ENCODE peak calls at places on chromosome 22, in eight cellular contexts. One of them, this sample, is unnamed.

GRCh38 chr22:21752276-21752675 is 16.7 kb upstream of the YPEL1 start:
- ATAC-seq in stimulated activated effector memory CD8-positive, alpha-beta T cell treated with anti-CD3 and anti-CD28 coated beads, Interleukin-12 subunit alpha, Interleukin-12 subunit beta, amount 100 ng/mL, for 72 hours: no peak
- ATAC-seq in activated CD8-positive, alpha-beta memory T cell treated with anti-CD3 and anti-CD28 coated beads, Interleukin-2, amount 10 ng/mL, durations not matched to agents 7 days and 5 days: no peak
- ATAC-seq in naive B cell: no peak
- ATAC-seq in Right ventricle myocardium inferior: no peak
- ATAC-seq in natural killer cell treated with Interleukin-12 subunit alpha and Interleukin-12 subunit beta and Interleukin-15 and Interleukin-18, amount 100 ng/mL, for 72 hours: no peak
- ATAC-seq in stimulated activated naive CD8-positive, alpha-beta T cell treated with anti-CD3 and anti-CD28 coated beads, Interleukin-15, amount 100 ng/mL, for 72 hours: no peak
- ATAC-seq in right cardiac atrium: no peak
- ATAC-seq in this sample: no peak

GRCh38 chr22:31973739-31974138 is 29.4 kb downstream of the YWHAH start:
- ATAC-seq in stimulated activated effector memory CD8-positive, alpha-beta T cell treated with anti-CD3 and anti-CD28 coated beads, Interleukin-12 subunit alpha, Interleukin-12 subunit beta, amount 100 ng/mL, for 72 hours: no peak
- ATAC-seq in activated CD8-positive, alpha-beta memory T cell treated with anti-CD3 and anti-CD28 coated beads, Interleukin-2, amount 10 ng/mL, durations not matched to agents 7 days and 5 days: no peak
- ATAC-seq in naive B cell: no peak
- ATAC-seq in Right ventricle myocardium inferior: peak
- ATAC-seq in natural killer cell treated with Interleukin-12 subunit alpha and Interleukin-12 subunit beta and Interleukin-15 and Interleukin-18, amount 100 ng/mL, for 72 hours: no peak
- ATAC-seq in stimulated activated naive CD8-positive, alpha-beta T cell treated with anti-CD3 and anti-CD28 coated beads, Interleukin-15, amount 100 ng/mL, for 72 hours: no peak
- ATAC-seq in right cardiac atrium: no peak
- ATAC-seq in this sample: no peak

GRCh38 chr22:28989912-28990311 is 71.7 kb downstream of the C22orf31 start:
- ATAC-seq in stimulated activated effector memory CD8-positive, alpha-beta T cell treated with anti-CD3 and anti-CD28 coated beads, Interleukin-12 subunit alpha, Interleukin-12 subunit beta, amount 100 ng/mL, for 72 hours: no peak
- ATAC-seq in activated CD8-positive, alpha-beta memory T cell treated with anti-CD3 and anti-CD28 coated beads, Interleukin-2, amount 10 ng/mL, durations not matched to agents 7 days and 5 days: no peak
- ATAC-seq in naive B cell: no peak
- ATAC-seq in Right ventricle myocardium inferior: no peak
- ATAC-seq in natural killer cell treated with Interleukin-12 subunit alpha and Interleukin-12 subunit beta and Interleukin-15 and Interleukin-18, amount 100 ng/mL, for 72 hours: no peak
- ATAC-seq in stimulated activated naive CD8-positive, alpha-beta T cell treated with anti-CD3 and anti-CD28 coated beads, Interleukin-15, amount 100 ng/mL, for 72 hours: no peak
- ATAC-seq in right cardiac atrium: no peak
- ATAC-seq in this sample: no peak

GRCh38 chr22:37953062-37953436 is 352 bp downstream of the C22orf23 start:
- ATAC-seq in stimulated activated effector memory CD8-positive, alpha-beta T cell treated with anti-CD3 and anti-CD28 coated beads, Interleukin-12 subunit alpha, Interleukin-12 subunit beta, amount 100 ng/mL, for 72 hours: peak
- ATAC-seq in activated CD8-positive, alpha-beta memory T cell treated with anti-CD3 and anti-CD28 coated beads, Interleukin-2, amount 10 ng/mL, durations not matched to agents 7 days and 5 days: peak
- ATAC-seq in naive B cell: peak
- ATAC-seq in Right ventricle myocardium inferior: peak
- ATAC-seq in natural killer cell treated with Interleukin-12 subunit alpha and Interleukin-12 subunit beta and Interleukin-15 and Interleukin-18, amount 100 ng/mL, for 72 hours: peak
- ATAC-seq in stimulated activated naive CD8-positive, alpha-beta T cell treated with anti-CD3 and anti-CD28 coated beads, Interleukin-15, amount 100 ng/mL, for 72 hours: peak
- ATAC-seq in right cardiac atrium: peak
- ATAC-seq in this sample: peak

GRCh38 chr22:29469755-29470154 is 10.3 kb upstream of the NEFH start:
- ATAC-seq in stimulated activated effector memory CD8-positive, alpha-beta T cell treated with anti-CD3 and anti-CD28 coated beads, Interleukin-12 subunit alpha, Interleukin-12 subunit beta, amount 100 ng/mL, for 72 hours: no peak
- ATAC-seq in activated CD8-positive, alpha-beta memory T cell treated with anti-CD3 and anti-CD28 coated beads, Interleukin-2, amount 10 ng/mL, durations not matched to agents 7 days and 5 days: no peak
- ATAC-seq in naive B cell: no peak
- ATAC-seq in Right ventricle myocardium inferior: no peak
- ATAC-seq in natural killer cell treated with Interleukin-12 subunit alpha and Interleukin-12 subunit beta and Interleukin-15 and Interleukin-18, amount 100 ng/mL, for 72 hours: no peak
- ATAC-seq in stimulated activated naive CD8-positive, alpha-beta T cell treated with anti-CD3 and anti-CD28 coated beads, Interleukin-15, amount 100 ng/mL, for 72 hours: no peak
- ATAC-seq in right cardiac atrium: peak
- ATAC-seq in this sample: no peak

GRCh38 chr22:18076060-18076497 is 1.7 kb upstream of the PEX26 start:
- ATAC-seq in stimulated activated effector memory CD8-positive, alpha-beta T cell treated with anti-CD3 and anti-CD28 coated beads, Interleukin-12 subunit alpha, Interleukin-12 subunit beta, amount 100 ng/mL, for 72 hours: no peak
- ATAC-seq in activated CD8-positive, alpha-beta memory T cell treated with anti-CD3 and anti-CD28 coated beads, Interleukin-2, amount 10 ng/mL, durations not matched to agents 7 days and 5 days: no peak
- ATAC-seq in naive B cell: peak
- ATAC-seq in Right ventricle myocardium inferior: peak
- ATAC-seq in natural killer cell treated with Interleukin-12 subunit alpha and Interleukin-12 subunit beta and Interleukin-15 and Interleukin-18, amount 100 ng/mL, for 72 hours: no peak
- ATAC-seq in stimulated activated naive CD8-positive, alpha-beta T cell treated with anti-CD3 and anti-CD28 coated beads, Interleukin-15, amount 100 ng/mL, for 72 hours: no peak
- ATAC-seq in right cardiac atrium: peak
- ATAC-seq in this sample: peak

GRCh38 chr22:45469573-45470383 is 32.9 kb upstream of the FBLN1 start:
- ATAC-seq in stimulated activated effector memory CD8-positive, alpha-beta T cell treated with anti-CD3 and anti-CD28 coated beads, Interleukin-12 subunit alpha, Interleukin-12 subunit beta, amount 100 ng/mL, for 72 hours: no peak
- ATAC-seq in activated CD8-positive, alpha-beta memory T cell treated with anti-CD3 and anti-CD28 coated beads, Interleukin-2, amount 10 ng/mL, durations not matched to agents 7 days and 5 days: no peak
- ATAC-seq in naive B cell: no peak
- ATAC-seq in Right ventricle myocardium inferior: peak
- ATAC-seq in natural killer cell treated with Interleukin-12 subunit alpha and Interleukin-12 subunit beta and Interleukin-15 and Interleukin-18, amount 100 ng/mL, for 72 hours: no peak
- ATAC-seq in stimulated activated naive CD8-positive, alpha-beta T cell treated with anti-CD3 and anti-CD28 coated beads, Interleukin-15, amount 100 ng/mL, for 72 hours: no peak
- ATAC-seq in right cardiac atrium: no peak
- ATAC-seq in this sample: peak

GRCh38 chr22:40671369-40671768 is 7.9 kb upstream of the MCHR1 start:
- ATAC-seq in stimulated activated effector memory CD8-positive, alpha-beta T cell treated with anti-CD3 and anti-CD28 coated beads, Interleukin-12 subunit alpha, Interleukin-12 subunit beta, amount 100 ng/mL, for 72 hours: no peak
- ATAC-seq in activated CD8-positive, alpha-beta memory T cell treated with anti-CD3 and anti-CD28 coated beads, Interleukin-2, amount 10 ng/mL, durations not matched to agents 7 days and 5 days: no peak
- ATAC-seq in naive B cell: no peak
- ATAC-seq in Right ventricle myocardium inferior: no peak
- ATAC-seq in natural killer cell treated with Interleukin-12 subunit alpha and Interleukin-12 subunit beta and Interleukin-15 and Interleukin-18, amount 100 ng/mL, for 72 hours: no peak
- ATAC-seq in stimulated activated naive CD8-positive, alpha-beta T cell treated with anti-CD3 and anti-CD28 coated beads, Interleukin-15, amount 100 ng/mL, for 72 hours: no peak
- ATAC-seq in right cardiac atrium: no peak
- ATAC-seq in this sample: no peak

GRCh38 chr22:26321469-26321913 is 107.6 kb upstream of the ASPHD2 start:
- ATAC-seq in stimulated activated effector memory CD8-positive, alpha-beta T cell treated with anti-CD3 and anti-CD28 coated beads, Interleukin-12 subunit alpha, Interleukin-12 subunit beta, amount 100 ng/mL, for 72 hours: no peak
- ATAC-seq in activated CD8-positive, alpha-beta memory T cell treated with anti-CD3 and anti-CD28 coated beads, Interleukin-2, amount 10 ng/mL, durations not matched to agents 7 days and 5 days: no peak
- ATAC-seq in naive B cell: no peak
- ATAC-seq in Right ventricle myocardium inferior: peak
- ATAC-seq in natural killer cell treated with Interleukin-12 subunit alpha and Interleukin-12 subunit beta and Interleukin-15 and Interleukin-18, amount 100 ng/mL, for 72 hours: no peak
- ATAC-seq in stimulated activated naive CD8-positive, alpha-beta T cell treated with anti-CD3 and anti-CD28 coated beads, Interleukin-15, amount 100 ng/mL, for 72 hours: no peak
- ATAC-seq in right cardiac atrium: peak
- ATAC-seq in this sample: peak

GRCh38 chr22:32324505-32325415 is 32.9 kb upstream of the RFPL3 start:
- ATAC-seq in stimulated activated effector memory CD8-positive, alpha-beta T cell treated with anti-CD3 and anti-CD28 coated beads, Interleukin-12 subunit alpha, Interleukin-12 subunit beta, amount 100 ng/mL, for 72 hours: peak
- ATAC-seq in activated CD8-positive, alpha-beta memory T cell treated with anti-CD3 and anti-CD28 coated beads, Interleukin-2, amount 10 ng/mL, durations not matched to agents 7 days and 5 days: no peak
- ATAC-seq in naive B cell: no peak
- ATAC-seq in Right ventricle myocardium inferior: no peak
- ATAC-seq in natural killer cell treated with Interleukin-12 subunit alpha and Interleukin-12 subunit beta and Interleukin-15 and Interleukin-18, amount 100 ng/mL, for 72 hours: no peak
- ATAC-seq in stimulated activated naive CD8-positive, alpha-beta T cell treated with anti-CD3 and anti-CD28 coated beads, Interleukin-15, amount 100 ng/mL, for 72 hours: no peak
- ATAC-seq in right cardiac atrium: no peak
- ATAC-seq in this sample: no peak

GRCh38 chr22:30541979-30542810 is 4.3 kb downstream of the SEC14L6 start:
- ATAC-seq in stimulated activated effector memory CD8-positive, alpha-beta T cell treated with anti-CD3 and anti-CD28 coated beads, Interleukin-12 subunit alpha, Interleukin-12 subunit beta, amount 100 ng/mL, for 72 hours: peak
- ATAC-seq in activated CD8-positive, alpha-beta memory T cell treated with anti-CD3 and anti-CD28 coated beads, Interleukin-2, amount 10 ng/mL, durations not matched to agents 7 days and 5 days: no peak
- ATAC-seq in naive B cell: no peak
- ATAC-seq in Right ventricle myocardium inferior: no peak
- ATAC-seq in natural killer cell treated with Interleukin-12 subunit alpha and Interleukin-12 subunit beta and Interleukin-15 and Interleukin-18, amount 100 ng/mL, for 72 hours: no peak
- ATAC-seq in stimulated activated naive CD8-positive, alpha-beta T cell treated with anti-CD3 and anti-CD28 coated beads, Interleukin-15, amount 100 ng/mL, for 72 hours: no peak
- ATAC-seq in right cardiac atrium: peak
- ATAC-seq in this sample: peak

GRCh38 chr22:19448076-19448607 is 631 bp upstream of the C22orf39 start:
- ATAC-seq in stimulated activated effector memory CD8-positive, alpha-beta T cell treated with anti-CD3 and anti-CD28 coated beads, Interleukin-12 subunit alpha, Interleukin-12 subunit beta, amount 100 ng/mL, for 72 hours: peak
- ATAC-seq in activated CD8-positive, alpha-beta memory T cell treated with anti-CD3 and anti-CD28 coated beads, Interleukin-2, amount 10 ng/mL, durations not matched to agents 7 days and 5 days: peak
- ATAC-seq in naive B cell: peak
- ATAC-seq in Right ventricle myocardium inferior: peak
- ATAC-seq in natural killer cell treated with Interleukin-12 subunit alpha and Interleukin-12 subunit beta and Interleukin-15 and Interleukin-18, amount 100 ng/mL, for 72 hours: peak
- ATAC-seq in stimulated activated naive CD8-positive, alpha-beta T cell treated with anti-CD3 and anti-CD28 coated beads, Interleukin-15, amount 100 ng/mL, for 72 hours: peak
- ATAC-seq in right cardiac atrium: peak
- ATAC-seq in this sample: peak

GRCh38 chr22:40415531-40416266 is 45.3 kb downstream of the SGSM3 start:
- ATAC-seq in stimulated activated effector memory CD8-positive, alpha-beta T cell treated with anti-CD3 and anti-CD28 coated beads, Interleukin-12 subunit alpha, Interleukin-12 subunit beta, amount 100 ng/mL, for 72 hours: peak
- ATAC-seq in activated CD8-positive, alpha-beta memory T cell treated with anti-CD3 and anti-CD28 coated beads, Interleukin-2, amount 10 ng/mL, durations not matched to agents 7 days and 5 days: no peak
- ATAC-seq in naive B cell: peak
- ATAC-seq in Right ventricle myocardium inferior: peak
- ATAC-seq in natural killer cell treated with Interleukin-12 subunit alpha and Interleukin-12 subunit beta and Interleukin-15 and Interleukin-18, amount 100 ng/mL, for 72 hours: no peak
- ATAC-seq in stimulated activated naive CD8-positive, alpha-beta T cell treated with anti-CD3 and anti-CD28 coated beads, Interleukin-15, amount 100 ng/mL, for 72 hours: peak
- ATAC-seq in right cardiac atrium: peak
- ATAC-seq in this sample: no peak

GRCh38 chr22:35587447-35587870 is 29.7 kb downstream of the MB start:
- ATAC-seq in stimulated activated effector memory CD8-positive, alpha-beta T cell treated with anti-CD3 and anti-CD28 coated beads, Interleukin-12 subunit alpha, Interleukin-12 subunit beta, amount 100 ng/mL, for 72 hours: no peak
- ATAC-seq in activated CD8-positive, alpha-beta memory T cell treated with anti-CD3 and anti-CD28 coated beads, Interleukin-2, amount 10 ng/mL, durations not matched to agents 7 days and 5 days: no peak
- ATAC-seq in naive B cell: no peak
- ATAC-seq in Right ventricle myocardium inferior: peak
- ATAC-seq in natural killer cell treated with Interleukin-12 subunit alpha and Interleukin-12 subunit beta and Interleukin-15 and Interleukin-18, amount 100 ng/mL, for 72 hours: no peak
- ATAC-seq in stimulated activated naive CD8-positive, alpha-beta T cell treated with anti-CD3 and anti-CD28 coated beads, Interleukin-15, amount 100 ng/mL, for 72 hours: no peak
- ATAC-seq in right cardiac atrium: peak
- ATAC-seq in this sample: peak

GRCh38 chr22:29244785-29245625 is 22.8 kb downstream of the RHBDD3 start:
- ATAC-seq in stimulated activated effector memory CD8-positive, alpha-beta T cell treated with anti-CD3 and anti-CD28 coated beads, Interleukin-12 subunit alpha, Interleukin-12 subunit beta, amount 100 ng/mL, for 72 hours: no peak
- ATAC-seq in activated CD8-positive, alpha-beta memory T cell treated with anti-CD3 and anti-CD28 coated beads, Interleukin-2, amount 10 ng/mL, durations not matched to agents 7 days and 5 days: peak
- ATAC-seq in naive B cell: no peak
- ATAC-seq in Right ventricle myocardium inferior: peak
- ATAC-seq in natural killer cell treated with Interleukin-12 subunit alpha and Interleukin-12 subunit beta and Interleukin-15 and Interleukin-18, amount 100 ng/mL, for 72 hours: no peak
- ATAC-seq in stimulated activated naive CD8-positive, alpha-beta T cell treated with anti-CD3 and anti-CD28 coated beads, Interleukin-15, amount 100 ng/mL, for 72 hours: peak
- ATAC-seq in right cardiac atrium: peak
- ATAC-seq in this sample: peak

GRCh38 chr22:23684051-23684450 is 6.8 kb upstream of the RGL4 start:
- ATAC-seq in stimulated activated effector memory CD8-positive, alpha-beta T cell treated with anti-CD3 and anti-CD28 coated beads, Interleukin-12 subunit alpha, Interleukin-12 subunit beta, amount 100 ng/mL, for 72 hours: no peak
- ATAC-seq in activated CD8-positive, alpha-beta memory T cell treated with anti-CD3 and anti-CD28 coated beads, Interleukin-2, amount 10 ng/mL, durations not matched to agents 7 days and 5 days: no peak
- ATAC-seq in naive B cell: no peak
- ATAC-seq in Right ventricle myocardium inferior: no peak
- ATAC-seq in natural killer cell treated with Interleukin-12 subunit alpha and Interleukin-12 subunit beta and Interleukin-15 and Interleukin-18, amount 100 ng/mL, for 72 hours: no peak
- ATAC-seq in stimulated activated naive CD8-positive, alpha-beta T cell treated with anti-CD3 and anti-CD28 coated beads, Interleukin-15, amount 100 ng/mL, for 72 hours: no peak
- ATAC-seq in right cardiac atrium: no peak
- ATAC-seq in this sample: no peak

GRCh38 chr22:20216863-20217499 is 51.1 kb downstream of the RTN4R start:
- ATAC-seq in stimulated activated effector memory CD8-positive, alpha-beta T cell treated with anti-CD3 and anti-CD28 coated beads, Interleukin-12 subunit alpha, Interleukin-12 subunit beta, amount 100 ng/mL, for 72 hours: no peak
- ATAC-seq in activated CD8-positive, alpha-beta memory T cell treated with anti-CD3 and anti-CD28 coated beads, Interleukin-2, amount 10 ng/mL, durations not matched to agents 7 days and 5 days: no peak
- ATAC-seq in naive B cell: no peak
- ATAC-seq in Right ventricle myocardium inferior: no peak
- ATAC-seq in natural killer cell treated with Interleukin-12 subunit alpha and Interleukin-12 subunit beta and Interleukin-15 and Interleukin-18, amount 100 ng/mL, for 72 hours: no peak
- ATAC-seq in stimulated activated naive CD8-positive, alpha-beta T cell treated with anti-CD3 and anti-CD28 coated beads, Interleukin-15, amount 100 ng/mL, for 72 hours: no peak
- ATAC-seq in right cardiac atrium: no peak
- ATAC-seq in this sample: no peak

GRCh38 chr22:33875316-33875715 is 45.0 kb downstream of the LARGE1 start:
- ATAC-seq in stimulated activated effector memory CD8-positive, alpha-beta T cell treated with anti-CD3 and anti-CD28 coated beads, Interleukin-12 subunit alpha, Interleukin-12 subunit beta, amount 100 ng/mL, for 72 hours: no peak
- ATAC-seq in activated CD8-positive, alpha-beta memory T cell treated with anti-CD3 and anti-CD28 coated beads, Interleukin-2, amount 10 ng/mL, durations not matched to agents 7 days and 5 days: no peak
- ATAC-seq in naive B cell: no peak
- ATAC-seq in Right ventricle myocardium inferior: peak
- ATAC-seq in natural killer cell treated with Interleukin-12 subunit alpha and Interleukin-12 subunit beta and Interleukin-15 and Interleukin-18, amount 100 ng/mL, for 72 hours: no peak
- ATAC-seq in stimulated activated naive CD8-positive, alpha-beta T cell treated with anti-CD3 and anti-CD28 coated beads, Interleukin-15, amount 100 ng/mL, for 72 hours: no peak
- ATAC-seq in right cardiac atrium: peak
- ATAC-seq in this sample: no peak

GRCh38 chr22:29737251-29738117 is 17.7 kb downstream of the CABP7 start:
- ATAC-seq in stimulated activated effector memory CD8-positive, alpha-beta T cell treated with anti-CD3 and anti-CD28 coated beads, Interleukin-12 subunit alpha, Interleukin-12 subunit beta, amount 100 ng/mL, for 72 hours: no peak
- ATAC-seq in activated CD8-positive, alpha-beta memory T cell treated with anti-CD3 and anti-CD28 coated beads, Interleukin-2, amount 10 ng/mL, durations not matched to agents 7 days and 5 days: no peak
- ATAC-seq in naive B cell: no peak
- ATAC-seq in Right ventricle myocardium inferior: peak
- ATAC-seq in natural killer cell treated with Interleukin-12 subunit alpha and Interleukin-12 subunit beta and Interleukin-15 and Interleukin-18, amount 100 ng/mL, for 72 hours: no peak
- ATAC-seq in stimulated activated naive CD8-positive, alpha-beta T cell treated with anti-CD3 and anti-CD28 coated beads, Interleukin-15, amount 100 ng/mL, for 72 hours: no peak
- ATAC-seq in right cardiac atrium: peak
- ATAC-seq in this sample: no peak

GRCh38 chr22:44968736-44969135 is 41.1 kb downstream of the PHF21B start:
- ATAC-seq in stimulated activated effector memory CD8-positive, alpha-beta T cell treated with anti-CD3 and anti-CD28 coated beads, Interleukin-12 subunit alpha, Interleukin-12 subunit beta, amount 100 ng/mL, for 72 hours: no peak
- ATAC-seq in activated CD8-positive, alpha-beta memory T cell treated with anti-CD3 and anti-CD28 coated beads, Interleukin-2, amount 10 ng/mL, durations not matched to agents 7 days and 5 days: no peak
- ATAC-seq in naive B cell: no peak
- ATAC-seq in Right ventricle myocardium inferior: no peak
- ATAC-seq in natural killer cell treated with Interleukin-12 subunit alpha and Interleukin-12 subunit beta and Interleukin-15 and Interleukin-18, amount 100 ng/mL, for 72 hours: no peak
- ATAC-seq in stimulated activated naive CD8-positive, alpha-beta T cell treated with anti-CD3 and anti-CD28 coated beads, Interleukin-15, amount 100 ng/mL, for 72 hours: no peak
- ATAC-seq in right cardiac atrium: no peak
- ATAC-seq in this sample: no peak

GRCh38 chr22:25154686-25154999 is 45.0 kb upstream of the CRYBB3 start:
- ATAC-seq in stimulated activated effector memory CD8-positive, alpha-beta T cell treated with anti-CD3 and anti-CD28 coated beads, Interleukin-12 subunit alpha, Interleukin-12 subunit beta, amount 100 ng/mL, for 72 hours: no peak
- ATAC-seq in activated CD8-positive, alpha-beta memory T cell treated with anti-CD3 and anti-CD28 coated beads, Interleukin-2, amount 10 ng/mL, durations not matched to agents 7 days and 5 days: no peak
- ATAC-seq in naive B cell: no peak
- ATAC-seq in Right ventricle myocardium inferior: no peak
- ATAC-seq in natural killer cell treated with Interleukin-12 subunit alpha and Interleukin-12 subunit beta and Interleukin-15 and Interleukin-18, amount 100 ng/mL, for 72 hours: no peak
- ATAC-seq in stimulated activated naive CD8-positive, alpha-beta T cell treated with anti-CD3 and anti-CD28 coated beads, Interleukin-15, amount 100 ng/mL, for 72 hours: no peak
- ATAC-seq in right cardiac atrium: no peak
- ATAC-seq in this sample: peak

GRCh38 chr22:18085188-18085587 is 7.4 kb downstream of the PEX26 start:
- ATAC-seq in stimulated activated effector memory CD8-positive, alpha-beta T cell treated with anti-CD3 and anti-CD28 coated beads, Interleukin-12 subunit alpha, Interleukin-12 subunit beta, amount 100 ng/mL, for 72 hours: no peak
- ATAC-seq in activated CD8-positive, alpha-beta memory T cell treated with anti-CD3 and anti-CD28 coated beads, Interleukin-2, amount 10 ng/mL, durations not matched to agents 7 days and 5 days: no peak
- ATAC-seq in naive B cell: no peak
- ATAC-seq in Right ventricle myocardium inferior: no peak
- ATAC-seq in natural killer cell treated with Interleukin-12 subunit alpha and Interleukin-12 subunit beta and Interleukin-15 and Interleukin-18, amount 100 ng/mL, for 72 hours: no peak
- ATAC-seq in stimulated activated naive CD8-positive, alpha-beta T cell treated with anti-CD3 and anti-CD28 coated beads, Interleukin-15, amount 100 ng/mL, for 72 hours: no peak
- ATAC-seq in right cardiac atrium: peak
- ATAC-seq in this sample: peak

GRCh38 chr22:32847067-32847491 is 45.6 kb downstream of the TIMP3 start:
- ATAC-seq in stimulated activated effector memory CD8-positive, alpha-beta T cell treated with anti-CD3 and anti-CD28 coated beads, Interleukin-12 subunit alpha, Interleukin-12 subunit beta, amount 100 ng/mL, for 72 hours: no peak
- ATAC-seq in activated CD8-positive, alpha-beta memory T cell treated with anti-CD3 and anti-CD28 coated beads, Interleukin-2, amount 10 ng/mL, durations not matched to agents 7 days and 5 days: no peak
- ATAC-seq in naive B cell: no peak
- ATAC-seq in Right ventricle myocardium inferior: no peak
- ATAC-seq in natural killer cell treated with Interleukin-12 subunit alpha and Interleukin-12 subunit beta and Interleukin-15 and Interleukin-18, amount 100 ng/mL, for 72 hours: no peak
- ATAC-seq in stimulated activated naive CD8-positive, alpha-beta T cell treated with anti-CD3 and anti-CD28 coated beads, Interleukin-15, amount 100 ng/mL, for 72 hours: no peak
- ATAC-seq in right cardiac atrium: no peak
- ATAC-seq in this sample: peak

GRCh38 chr22:38981659-38982007 is 514 bp upstream of the APOBEC3B start:
- ATAC-seq in stimulated activated effector memory CD8-positive, alpha-beta T cell treated with anti-CD3 and anti-CD28 coated beads, Interleukin-12 subunit alpha, Interleukin-12 subunit beta, amount 100 ng/mL, for 72 hours: peak
- ATAC-seq in activated CD8-positive, alpha-beta memory T cell treated with anti-CD3 and anti-CD28 coated beads, Interleukin-2, amount 10 ng/mL, durations not matched to agents 7 days and 5 days: peak
- ATAC-seq in naive B cell: peak
- ATAC-seq in Right ventricle myocardium inferior: no peak
- ATAC-seq in natural killer cell treated with Interleukin-12 subunit alpha and Interleukin-12 subunit beta and Interleukin-15 and Interleukin-18, amount 100 ng/mL, for 72 hours: peak
- ATAC-seq in stimulated activated naive CD8-positive, alpha-beta T cell treated with anti-CD3 and anti-CD28 coated beads, Interleukin-15, amount 100 ng/mL, for 72 hours: no peak
- ATAC-seq in right cardiac atrium: peak
- ATAC-seq in this sample: peak

GRCh38 chr22:19275919-19276600 is 15.5 kb downstream of the CLTCL1 start:
- ATAC-seq in stimulated activated effector memory CD8-positive, alpha-beta T cell treated with anti-CD3 and anti-CD28 coated beads, Interleukin-12 subunit alpha, Interleukin-12 subunit beta, amount 100 ng/mL, for 72 hours: no peak
- ATAC-seq in activated CD8-positive, alpha-beta memory T cell treated with anti-CD3 and anti-CD28 coated beads, Interleukin-2, amount 10 ng/mL, durations not matched to agents 7 days and 5 days: no peak
- ATAC-seq in naive B cell: no peak
- ATAC-seq in Right ventricle myocardium inferior: peak
- ATAC-seq in natural killer cell treated with Interleukin-12 subunit alpha and Interleukin-12 subunit beta and Interleukin-15 and Interleukin-18, amount 100 ng/mL, for 72 hours: no peak
- ATAC-seq in stimulated activated naive CD8-positive, alpha-beta T cell treated with anti-CD3 and anti-CD28 coated beads, Interleukin-15, amount 100 ng/mL, for 72 hours: no peak
- ATAC-seq in right cardiac atrium: peak
- ATAC-seq in this sample: no peak

GRCh38 chr22:20033045-20033706 is 12.3 kb downstream of the TANGO2 start:
- ATAC-seq in stimulated activated effector memory CD8-positive, alpha-beta T cell treated with anti-CD3 and anti-CD28 coated beads, Interleukin-12 subunit alpha, Interleukin-12 subunit beta, amount 100 ng/mL, for 72 hours: no peak
- ATAC-seq in activated CD8-positive, alpha-beta memory T cell treated with anti-CD3 and anti-CD28 coated beads, Interleukin-2, amount 10 ng/mL, durations not matched to agents 7 days and 5 days: no peak
- ATAC-seq in naive B cell: no peak
- ATAC-seq in Right ventricle myocardium inferior: peak
- ATAC-seq in natural killer cell treated with Interleukin-12 subunit alpha and Interleukin-12 subunit beta and Interleukin-15 and Interleukin-18, amount 100 ng/mL, for 72 hours: no peak
- ATAC-seq in stimulated activated naive CD8-positive, alpha-beta T cell treated with anti-CD3 and anti-CD28 coated beads, Interleukin-15, amount 100 ng/mL, for 72 hours: no peak
- ATAC-seq in right cardiac atrium: peak
- ATAC-seq in this sample: peak

GRCh38 chr22:24407278-24407665 is 20.1 kb upstream of the ADORA2A start:
- ATAC-seq in stimulated activated effector memory CD8-positive, alpha-beta T cell treated with anti-CD3 and anti-CD28 coated beads, Interleukin-12 subunit alpha, Interleukin-12 subunit beta, amount 100 ng/mL, for 72 hours: no peak
- ATAC-seq in activated CD8-positive, alpha-beta memory T cell treated with anti-CD3 and anti-CD28 coated beads, Interleukin-2, amount 10 ng/mL, durations not matched to agents 7 days and 5 days: no peak
- ATAC-seq in naive B cell: no peak
- ATAC-seq in Right ventricle myocardium inferior: no peak
- ATAC-seq in natural killer cell treated with Interleukin-12 subunit alpha and Interleukin-12 subunit beta and Interleukin-15 and Interleukin-18, amount 100 ng/mL, for 72 hours: no peak
- ATAC-seq in stimulated activated naive CD8-positive, alpha-beta T cell treated with anti-CD3 and anti-CD28 coated beads, Interleukin-15, amount 100 ng/mL, for 72 hours: no peak
- ATAC-seq in right cardiac atrium: peak
- ATAC-seq in this sample: no peak

This sample was measured in gastroesophageal sphincter.